ENCODE peak calls at places on chromosomes 11 and 22, in eight cellular contexts. L, T, N, F, I, K, G and A are unnamed samples.

GRCh38 chr22:23178512-23179254 is 1.6 kb upstream of the BCR start:
- DNase-seq in G (peak), I (peak), T (peak), L (peak), N (peak), K (no peak), F (peak), A (peak)

GRCh38 chr11:116598036-116598435 is 174.8 kb downstream of the BUD13 start:
- DNase-seq in I (no peak), K (no peak), F (no peak), G (no peak), T (no peak), N (no peak), L (no peak), A (no peak)

GRCh38 chr11:35702126-35702525 is 39.6 kb downstream of the TRIM44 start:
- DNase-seq in I (no peak), K (no peak), N (no peak), G (no peak), L (no peak), T (no peak), F (no peak), A (no peak)

GRCh38 chr11:126358763-126359160 is 3.3 kb downstream of the ST3GAL4 start:
- DNase-seq in I (no peak), G (no peak), F (no peak), L (no peak), N (no peak), T (no peak), K (no peak), A (no peak)

GRCh38 chr22:44049369-44050231 is 25.5 kb downstream of the PARVB start:
- DNase-seq in T (peak), L (no peak), I (no peak), F (no peak), N (no peak), G (peak), K (no peak), A (peak)

GRCh38 chr11:92266821-92267220 is 42.2 kb downstream of the FAT3 start:
- DNase-seq in K (no peak), I (no peak), T (no peak), G (no peak), N (no peak), F (no peak), L (no peak), A (peak)

GRCh38 chr11:70523384-70524095 is 125.2 kb downstream of the CTTN start:
- DNase-seq in I (no peak), F (no peak), T (no peak), K (no peak), L (no peak), G (no peak), N (no peak), A (peak)

GRCh38 chr11:71269603-71270511 is 17.5 kb upstream of the SHANK2 start:
- DNase-seq in I (no peak), G (no peak), F (no peak), T (no peak), K (no peak), N (no peak), L (no peak), A (no peak)

GRCh38 chr11:36151933-36152580 is 137.2 kb downstream of the COMMD9 start:
- DNase-seq in F (peak), K (no peak), I (no peak), L (no peak), T (no peak), G (no peak), N (peak), A (no peak)

GRCh38 chr11:117870176-117870952 is 6.1 kb downstream of the FXYD6 start:
- DNase-seq in L (no peak), F (no peak), K (no peak), T (no peak), I (no peak), G (no peak), N (no peak), A (peak)

GRCh38 chr11:7668911-7669310 is 4.4 kb downstream of the CYB5R2 start:
- DNase-seq in L (no peak), T (no peak), K (no peak), N (no peak), I (no peak), G (no peak), F (peak), A (no peak)

GRCh38 chr22:33210129-33210784 is 152.1 kb upstream of the SYN3 start:
- DNase-seq in I (no peak), L (peak), K (no peak), G (peak), F (peak), N (peak), T (peak), A (peak)

GRCh38 chr11:84788220-84788619 is 838.9 kb downstream of the DLG2 start:
- DNase-seq in G (no peak), F (no peak), N (no peak), T (no peak), L (no peak), K (no peak), I (no peak), A (no peak)

GRCh38 chr11:94457118-94458029 is 36.3 kb downstream of the MRE11 start:
- DNase-seq in N (no peak), F (no peak), L (peak), T (no peak), G (no peak), I (no peak), K (no peak), A (no peak)

GRCh38 chr11:128379587-128380279 is 207.6 kb downstream of the ETS1 start:
- DNase-seq in I (no peak), K (peak), L (peak), F (no peak), G (peak), N (no peak), T (no peak), A (peak)

GRCh38 chr11:71428861-71429435 is 19.2 kb downstream of the DHCR7 start:
- DNase-seq in L (no peak), T (peak), I (no peak), N (peak), G (no peak), F (peak), K (no peak), A (no peak)

GRCh38 chr11:126072821-126073594 is 10.3 kb upstream of the CDON start:
- DNase-seq in G (no peak), K (no peak), N (no peak), I (no peak), T (no peak), L (no peak), F (no peak), A (no peak)

GRCh38 chr11:84855846-84856245 is 771.3 kb downstream of the DLG2 start:
- DNase-seq in L (no peak), N (peak), F (peak), G (no peak), T (no peak), K (no peak), I (peak), A (no peak)

GRCh38 chr22:34696557-34696956 is 369.4 kb upstream of the ISX start:
- DNase-seq in G (peak), F (no peak), N (no peak), T (no peak), L (no peak), K (no peak), I (no peak), A (no peak)

GRCh38 chr11:100739636-100740035 is 52.5 kb downstream of the ARHGAP42 start:
- DNase-seq in L (no peak), N (peak), G (no peak), T (peak), F (peak), I (peak), K (no peak), A (peak)
- H3K4me3 ChIP-seq in L (no peak), N (no peak), G (no peak), T (no peak), F (no peak), I (no peak), K (no peak), A (no peak)

DNA sequence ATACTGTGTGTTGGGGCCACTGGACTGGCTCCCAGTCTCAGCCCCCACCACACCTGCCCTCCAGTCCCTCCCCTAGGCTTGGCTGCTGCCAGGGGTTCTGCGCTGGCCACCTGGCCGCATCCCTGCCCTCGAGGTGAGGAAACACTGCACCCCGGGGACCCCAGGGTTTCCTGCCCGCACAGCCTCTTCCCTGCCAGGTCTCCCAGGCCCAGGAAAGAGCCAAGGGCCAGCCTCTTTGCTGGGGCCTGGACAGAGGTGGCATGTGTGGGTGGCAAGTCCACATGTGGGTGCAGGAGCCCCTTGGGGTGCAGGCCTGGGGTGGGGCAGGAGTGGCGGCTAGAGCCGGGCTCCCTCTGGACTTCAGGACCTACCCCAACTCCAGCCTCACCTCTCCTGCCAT is 2.5 kb downstream of the EPS8L2 start:
- DNase-seq in G (no peak), K (no peak), F (no peak), I (no peak), L (no peak), N (no peak), T (no peak), A (no peak)
- H3K4me3 ChIP-seq in G (no peak), K (no peak), F (no peak), I (no peak), L (no peak), N (no peak), T (no peak), A (no peak)

GRCh38 chr11:66409226-66409625 is 11.6 kb upstream of the NPAS4 start:
- DNase-seq in N (no peak), K (no peak), L (no peak), T (no peak), I (no peak), F (no peak), G (no peak), A (no peak)
- H3K4me3 ChIP-seq in N (peak), K (no peak), L (no peak), T (no peak), I (no peak), F (no peak), G (peak), A (peak)

GRCh38 chr11:124761301-124762021 is 629 bp downstream of the ESAM start:
- DNase-seq in I (no peak), T (no peak), G (no peak), F (no peak), N (no peak), K (no peak), L (no peak), A (no peak)

GRCh38 chr11:124759268-124760204 is 2.6 kb downstream of the ESAM start:
- DNase-seq in N (peak), F (no peak), G (no peak), I (no peak), L (no peak), T (peak), K (no peak), A (no peak)

GRCh38 chr11:124760806-124761205 is 1.3 kb downstream of the ESAM start:
- DNase-seq in K (no peak), L (no peak), F (no peak), G (no peak), N (no peak), T (no peak), I (no peak), A (no peak)

GRCh38 chr11:124758355-124759267 is 3.5 kb downstream of the ESAM start:
- DNase-seq in I (no peak), N (peak), K (no peak), T (peak), G (no peak), L (peak), F (peak), A (peak)

DNA sequence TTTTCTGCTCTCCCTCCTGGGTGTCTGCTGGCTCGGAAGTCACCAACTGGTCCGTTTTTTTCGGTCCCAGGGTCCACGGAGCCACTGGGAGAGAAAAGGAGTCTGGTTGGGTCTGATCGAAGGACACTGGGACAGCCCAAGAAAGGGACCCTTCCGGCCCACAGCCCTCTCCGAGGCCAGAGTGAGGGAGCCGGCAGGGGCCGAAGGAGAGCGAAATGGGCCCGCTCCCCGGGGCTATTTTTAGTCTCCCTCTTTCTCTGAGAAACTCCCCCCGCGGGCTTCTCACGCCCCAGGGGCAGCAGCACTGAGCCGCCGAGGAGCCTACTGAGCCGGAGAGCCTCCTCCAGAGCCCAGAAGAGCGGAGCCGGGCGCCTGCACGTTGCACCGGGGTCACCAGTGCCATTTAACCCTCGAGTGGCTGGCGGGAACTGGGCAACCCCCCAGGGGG is 1.9 kb downstream of the ESAM start:
- DNase-seq in T (no peak), K (no peak), F (no peak), I (no peak), L (no peak), N (no peak), G (no peak), A (no peak)
- H3K4me3 ChIP-seq in T (no peak), K (no peak), F (no peak), I (no peak), L (no peak), N (no peak), G (no peak), A (no peak)

GRCh38 chr22:41801147-41801819 is 804 bp downstream of the CCDC134 start:
- DNase-seq in L (peak), I (no peak), G (no peak), T (no peak), F (no peak), N (no peak), K (no peak), A (no peak)

GRCh38 chr22:41801886-41802285 is 1.4 kb downstream of the CCDC134 start:
- DNase-seq in K (no peak), I (no peak), L (peak), T (no peak), F (no peak), G (no peak), N (no peak), A (no peak)

GRCh38 chr22:41799486-41800347 is 762 bp upstream of the CCDC134 start:
- DNase-seq in I (peak), L (peak), F (peak), T (peak), N (peak), G (no peak), K (no peak), A (no peak)

GRCh38 chr22:41798736-41799135 is 1.7 kb upstream of the CCDC134 start:
- DNase-seq in N (no peak), T (no peak), I (no peak), F (no peak), K (no peak), G (no peak), L (no peak), A (no peak)

GRCh38 chr22:41800348-41801146 is at the start of gene CCDC134:
- DNase-seq in K (peak), F (peak), N (peak), T (peak), L (peak), I (peak), G (peak), A (peak)
- H3K4me3 ChIP-seq in K (peak), F (peak), N (peak), T (peak), L (peak), I (peak), G (peak), A (peak)

GRCh38 chr22:19640306-19640705 is 74.0 kb upstream of the SEPTIN5 start:
- DNase-seq in K (no peak), G (no peak), T (no peak), I (no peak), L (no peak), F (no peak), N (no peak), A (no peak)

GRCh38 chr22:19641983-19642451 is 72.3 kb upstream of the SEPTIN5 start:
- DNase-seq in I (no peak), N (no peak), T (no peak), F (no peak), G (no peak), L (no peak), K (no peak), A (no peak)

GRCh38 chr22:19643448-19644313 is 70.6 kb upstream of the SEPTIN5 start:
- DNase-seq in N (no peak), L (no peak), T (no peak), I (no peak), G (no peak), F (peak), K (no peak), A (no peak)

GRCh38 chr22:19639610-19640135 is 74.6 kb upstream of the SEPTIN5 start:
- DNase-seq in G (no peak), L (no peak), I (no peak), N (no peak), K (no peak), T (no peak), F (no peak), A (no peak)

GRCh38 chr22:19641254-19641982 is 72.9 kb upstream of the SEPTIN5 start:
- DNase-seq in N (no peak), F (no peak), K (no peak), L (no peak), G (no peak), I (no peak), T (no peak), A (no peak)
- H3K4me3 ChIP-seq in N (no peak), F (no peak), K (no peak), L (no peak), G (no peak), I (no peak), T (no peak), A (no peak)

DNA sequence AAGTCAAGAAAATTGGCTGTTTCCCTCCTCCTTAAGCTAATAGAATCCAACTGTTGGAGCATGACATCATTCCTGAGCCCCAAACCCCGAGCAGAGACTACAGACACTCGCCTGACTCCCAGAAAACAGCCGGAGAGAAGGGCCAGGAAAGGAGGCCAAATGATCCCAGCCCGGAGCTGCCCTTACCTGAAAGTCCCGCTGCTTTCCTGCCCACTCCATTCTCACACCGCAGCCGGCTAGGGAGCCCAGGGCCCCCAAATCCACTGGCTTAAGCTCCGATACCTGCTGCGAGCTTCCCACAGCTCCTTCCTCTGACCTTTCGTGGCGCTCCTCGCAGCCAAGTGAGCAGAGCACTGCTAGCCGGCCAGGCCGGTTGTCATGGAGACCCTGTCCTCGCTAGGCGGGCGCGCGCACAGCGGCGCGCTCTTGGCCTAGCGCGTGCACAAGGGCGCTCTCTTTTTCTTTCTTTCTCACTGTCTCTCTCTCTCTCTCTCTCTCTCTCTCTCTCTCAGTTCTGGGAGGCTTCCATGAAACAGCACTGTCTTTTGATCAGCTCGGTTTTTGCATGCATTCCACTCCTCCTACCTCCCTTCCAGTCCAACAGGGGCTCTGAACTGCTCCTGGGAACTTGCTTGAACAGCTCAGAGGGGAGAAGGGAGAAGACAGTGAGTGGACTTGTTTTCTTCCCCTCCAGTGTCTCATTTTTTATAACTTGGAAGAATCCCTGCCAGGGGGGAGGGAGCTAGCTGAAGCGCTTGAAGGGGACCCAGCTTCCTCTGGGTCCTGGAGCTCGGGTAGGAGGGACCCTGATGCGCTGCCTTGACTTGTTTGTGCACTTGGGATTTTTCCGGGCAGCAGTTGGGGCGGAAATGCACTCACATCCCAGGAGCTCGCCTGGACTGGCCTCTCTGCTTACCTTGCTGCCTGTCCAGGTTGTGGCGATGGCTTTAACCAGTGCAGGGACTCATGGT is 100.4 kb upstream of the AKIP1 start:
- DNase-seq in F (peak), N (peak), K (no peak), I (no peak), L (peak), T (peak), G (no peak), A (peak)
- H3K4me3 ChIP-seq in F (peak), N (peak), K (no peak), I (peak), L (no peak), T (peak), G (no peak), A (peak)

GRCh38 chr11:76221365-76221764 is 15.1 kb upstream of the WNT11 start:
- DNase-seq in G (no peak), K (no peak), I (no peak), F (no peak), L (no peak), T (no peak), N (no peak), A (no peak)

GRCh38 chr11:76224461-76225121 is 18.3 kb upstream of the WNT11 start:
- DNase-seq in G (no peak), I (no peak), F (no peak), N (no peak), L (no peak), T (no peak), K (no peak), A (no peak)

GRCh38 chr11:76228122-76229000 is 22.1 kb upstream of the WNT11 start:
- DNase-seq in G (no peak), N (no peak), F (no peak), I (no peak), L (no peak), K (no peak), T (no peak), A (no peak)

GRCh38 chr11:76226626-76227025 is 20.3 kb upstream of the WNT11 start:
- DNase-seq in N (no peak), T (no peak), I (no peak), G (no peak), F (no peak), L (no peak), K (no peak), A (no peak)

GRCh38 chr11:76225122-76225584 is 18.9 kb upstream of the WNT11 start:
- DNase-seq in G (no peak), K (no peak), L (no peak), I (no peak), N (no peak), F (peak), T (no peak), A (no peak)
- H3K4me3 ChIP-seq in G (no peak), K (no peak), L (no peak), I (no peak), N (no peak), F (no peak), T (no peak), A (no peak)

DNA sequence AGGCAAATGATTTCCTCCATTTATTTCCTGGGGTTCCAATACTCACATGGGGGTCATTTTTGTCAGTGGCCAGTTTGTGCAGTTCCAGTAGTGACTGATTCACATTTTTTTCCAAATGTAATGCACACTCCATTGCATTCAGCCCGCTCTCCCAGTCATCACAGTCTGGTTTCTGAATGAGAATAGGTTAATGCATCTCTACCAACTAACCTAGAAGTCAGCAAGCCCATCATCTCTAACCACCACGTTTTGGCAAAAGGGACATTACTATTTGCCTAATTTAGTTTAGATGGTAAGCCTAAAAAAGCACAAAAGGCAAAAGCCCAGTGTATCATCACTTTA is 2.5 kb downstream of the FTH1 start:
- DNase-seq in N (no peak), T (no peak), G (no peak), L (no peak), I (no peak), K (no peak), F (peak), A (no peak)
- H3K4me3 ChIP-seq in N (peak), T (peak), G (no peak), L (peak), I (peak), K (peak), F (peak), A (peak)